ENCODE peak calls at places on chromosomes 5 and 9, in five cellular contexts. One of them, this sample, is unnamed.

GRCh38 chr9:94812343-94812742 is 85.8 kb downstream of the AOPEP start:
- DNase-seq in OCI-LY7: no peak
- DNase-seq in MM.1S: no peak
- DNase-seq in GM23338: no peak
- DNase-seq in neural progenitor cell: no peak
- DNase-seq in this sample: peak

GRCh38 chr5:417301-417700 is 25.7 kb upstream of the EXOC3 start:
- DNase-seq in GM23338: no peak
- DNase-seq in OCI-LY7: no peak
- DNase-seq in neural progenitor cell: no peak
- DNase-seq in MM.1S: no peak
- DNase-seq in this sample: no peak

GRCh38 chr5:125005287-125005686 is 258.8 kb upstream of the ZNF608 start:
- DNase-seq in GM23338: no peak
- DNase-seq in neural progenitor cell: no peak
- DNase-seq in MM.1S: no peak
- DNase-seq in OCI-LY7: peak
- DNase-seq in this sample: no peak

GRCh38 chr9:11233693-11234092 is 620.9 kb upstream of the PTPRD start:
- DNase-seq in MM.1S: no peak
- DNase-seq in OCI-LY7: no peak
- DNase-seq in GM23338: peak
- DNase-seq in neural progenitor cell: no peak
- DNase-seq in this sample: no peak

GRCh38 chr9:2018764-2019548 is 3.8 kb downstream of the SMARCA2 start:
- DNase-seq in MM.1S: no peak
- DNase-seq in GM23338: peak
- DNase-seq in OCI-LY7: peak
- DNase-seq in neural progenitor cell: peak
- DNase-seq in this sample: peak

GRCh38 chr9:109806506-109807115 is 26.6 kb downstream of the PALM2AKAP2 start:
- DNase-seq in MM.1S: no peak
- DNase-seq in GM23338: no peak
- DNase-seq in neural progenitor cell: no peak
- DNase-seq in OCI-LY7: no peak
- DNase-seq in this sample: peak

GRCh38 chr5:34699155-34700077 is 43.3 kb downstream of the RAI14 start:
- DNase-seq in MM.1S: no peak
- DNase-seq in OCI-LY7: no peak
- DNase-seq in GM23338: peak
- DNase-seq in neural progenitor cell: no peak
- DNase-seq in this sample: no peak

GRCh38 chr5:82073179-82073578 is 101.4 kb downstream of the ATG10 start:
- DNase-seq in GM23338: no peak
- DNase-seq in OCI-LY7: no peak
- DNase-seq in neural progenitor cell: no peak
- DNase-seq in MM.1S: no peak
- DNase-seq in this sample: no peak

GRCh38 chr9:79210541-79211243 is 361.1 kb upstream of the TLE4 start:
- DNase-seq in MM.1S: no peak
- DNase-seq in neural progenitor cell: no peak
- DNase-seq in GM23338: no peak
- DNase-seq in OCI-LY7: no peak
- DNase-seq in this sample: no peak

GRCh38 chr5:15763754-15764153 is 263.8 kb downstream of the FBXL7 start:
- DNase-seq in GM23338: no peak
- DNase-seq in OCI-LY7: no peak
- DNase-seq in neural progenitor cell: no peak
- DNase-seq in MM.1S: no peak
- DNase-seq in this sample: peak

GRCh38 chr5:147534172-147534951 is 24.5 kb upstream of the DPYSL3 start:
- DNase-seq in MM.1S: no peak
- DNase-seq in neural progenitor cell: no peak
- DNase-seq in GM23338: no peak
- DNase-seq in OCI-LY7: no peak
- DNase-seq in this sample: peak

GRCh38 chr9:111916234-111916645 is 19.6 kb downstream of the UGCG start:
- DNase-seq in OCI-LY7: no peak
- DNase-seq in MM.1S: no peak
- DNase-seq in GM23338: no peak
- DNase-seq in neural progenitor cell: no peak
- DNase-seq in this sample: no peak

GRCh38 chr9:34553511-34554021 is 30.8 kb upstream of the ENHO start:
- DNase-seq in OCI-LY7: no peak
- DNase-seq in neural progenitor cell: no peak
- DNase-seq in MM.1S: no peak
- DNase-seq in GM23338: no peak
- DNase-seq in this sample: no peak

GRCh38 chr5:76787237-76787636 is 31.6 kb upstream of the F2RL1 start:
- DNase-seq in OCI-LY7: no peak
- DNase-seq in GM23338: no peak
- DNase-seq in MM.1S: no peak
- DNase-seq in neural progenitor cell: no peak
- DNase-seq in this sample: peak

GRCh38 chr9:89596937-89597555 is 7.8 kb upstream of the GADD45G start:
- DNase-seq in MM.1S: no peak
- DNase-seq in neural progenitor cell: no peak
- DNase-seq in GM23338: no peak
- DNase-seq in OCI-LY7: no peak
- DNase-seq in this sample: no peak

GRCh38 chr5:74402553-74402952 is 238.0 kb downstream of the ENC1 start:
- DNase-seq in GM23338: no peak
- DNase-seq in neural progenitor cell: no peak
- DNase-seq in MM.1S: no peak
- DNase-seq in OCI-LY7: no peak
- DNase-seq in this sample: peak

GRCh38 chr5:71770381-71770780 is 51.3 kb downstream of the CARTPT start:
- DNase-seq in GM23338: no peak
- DNase-seq in neural progenitor cell: no peak
- DNase-seq in MM.1S: no peak
- DNase-seq in OCI-LY7: no peak
- DNase-seq in this sample: no peak

DNA sequence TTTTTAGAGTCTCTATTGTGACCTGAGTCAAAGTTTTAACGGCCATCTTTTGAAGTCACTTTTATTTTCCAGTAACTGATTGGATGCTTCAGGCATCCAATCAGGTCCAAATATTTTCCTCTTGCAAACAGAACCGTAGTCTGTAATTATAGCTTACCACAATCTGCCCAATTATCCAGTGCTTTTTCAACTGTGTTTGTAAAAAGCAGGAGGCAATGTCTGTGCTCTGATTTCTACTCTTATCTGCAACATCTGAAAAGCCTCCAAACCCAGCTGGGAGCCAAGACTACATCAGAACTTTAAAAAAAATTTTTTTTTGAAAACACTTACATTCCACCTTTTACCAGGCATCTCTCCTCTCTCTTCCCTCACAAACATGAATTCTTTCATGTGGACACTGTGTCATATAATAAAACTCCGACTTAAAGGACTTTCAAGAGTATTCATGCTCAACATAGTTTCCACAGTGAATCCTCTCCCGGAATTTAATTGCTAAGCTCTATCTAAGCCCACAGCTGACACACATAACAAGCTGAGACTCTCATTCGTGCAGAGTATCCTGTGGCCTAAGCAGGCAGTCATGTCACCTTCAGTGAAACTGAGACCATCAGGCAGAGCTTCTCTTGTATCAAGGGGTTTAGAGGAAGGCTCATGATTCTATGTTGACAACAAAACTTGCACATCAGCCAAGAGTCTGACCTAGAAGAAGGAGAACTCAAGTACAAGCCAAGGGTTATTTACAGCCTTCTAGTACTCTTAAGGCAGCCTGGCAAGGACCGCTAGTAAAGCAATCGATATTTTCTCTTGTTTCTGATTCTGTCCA is 272.7 kb downstream of the TLE1 start:
- DNase-seq in OCI-LY7: no peak
- DNase-seq in neural progenitor cell: no peak
- DNase-seq in GM23338: no peak
- DNase-seq in MM.1S: no peak
- DNase-seq in this sample: no peak
- H2AFZ ChIP-seq in OCI-LY7: no peak
- H2AFZ ChIP-seq in neural progenitor cell: peak
- H2AFZ ChIP-seq in GM23338: peak
- H2AFZ ChIP-seq in MM.1S: no peak
- H2AFZ ChIP-seq in this sample: no peak

GRCh38 chr9:4171519-4171918 is 128.3 kb downstream of the GLIS3 start:
- DNase-seq in OCI-LY7: no peak
- DNase-seq in MM.1S: no peak
- DNase-seq in neural progenitor cell: no peak
- DNase-seq in GM23338: no peak
- DNase-seq in this sample: no peak

GRCh38 chr9:4170231-4170630 is 129.6 kb downstream of the GLIS3 start:
- DNase-seq in MM.1S: no peak
- DNase-seq in GM23338: no peak
- DNase-seq in OCI-LY7: no peak
- DNase-seq in neural progenitor cell: no peak
- DNase-seq in this sample: peak

GRCh38 chr9:4177970-4178758 is 121.7 kb downstream of the GLIS3 start:
- DNase-seq in MM.1S: no peak
- DNase-seq in GM23338: no peak
- DNase-seq in OCI-LY7: no peak
- DNase-seq in neural progenitor cell: no peak
- DNase-seq in this sample: no peak

GRCh38 chr9:4175846-4176245 is 124.0 kb downstream of the GLIS3 start:
- DNase-seq in neural progenitor cell: no peak
- DNase-seq in GM23338: no peak
- DNase-seq in OCI-LY7: no peak
- DNase-seq in MM.1S: no peak
- DNase-seq in this sample: peak

DNA sequence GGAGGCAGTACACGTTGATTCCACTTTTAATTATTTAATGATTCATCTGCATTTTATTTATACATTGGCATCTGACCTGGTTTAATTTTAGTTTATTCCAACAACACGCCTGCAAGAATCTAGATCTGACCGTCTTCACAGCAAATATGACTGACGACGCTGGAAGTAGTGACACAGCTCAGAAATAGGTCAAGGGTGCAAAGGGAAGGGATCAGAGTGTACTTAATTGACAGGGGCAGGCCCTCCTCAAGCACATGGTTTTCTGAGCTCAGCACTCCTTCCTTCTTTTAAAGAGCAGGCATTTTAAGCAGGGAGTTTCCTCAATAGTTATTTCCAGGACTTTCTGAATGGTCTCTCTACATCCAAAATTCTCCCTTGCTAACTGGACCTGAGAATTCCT is 125.1 kb downstream of the GLIS3 start:
- DNase-seq in OCI-LY7: no peak
- DNase-seq in GM23338: no peak
- DNase-seq in neural progenitor cell: no peak
- DNase-seq in MM.1S: no peak
- DNase-seq in this sample: no peak
- TF ChIP-seq EZH2phosphoT487 in OCI-LY7: no peak
- TF ChIP-seq EZH2phosphoT487 in GM23338: no peak
- TF ChIP-seq EZH2phosphoT487 in neural progenitor cell: no peak
- TF ChIP-seq EZH2phosphoT487 in MM.1S: no peak
- TF ChIP-seq EZH2phosphoT487 in this sample: no peak

GRCh38 chr5:141041427-141041785 is 9.8 kb upstream of the PCDHB1 start:
- DNase-seq in MM.1S: no peak
- DNase-seq in GM23338: no peak
- DNase-seq in OCI-LY7: no peak
- DNase-seq in neural progenitor cell: no peak
- DNase-seq in this sample: no peak

GRCh38 chr5:141040093-141040762 is 10.9 kb upstream of the PCDHB1 start:
- DNase-seq in OCI-LY7: no peak
- DNase-seq in MM.1S: peak
- DNase-seq in GM23338: peak
- DNase-seq in neural progenitor cell: peak
- DNase-seq in this sample: peak

GRCh38 chr5:141040763-141041426 is 10.3 kb upstream of the PCDHB1 start:
- DNase-seq in neural progenitor cell: peak
- DNase-seq in GM23338: peak
- DNase-seq in OCI-LY7: peak
- DNase-seq in MM.1S: peak
- DNase-seq in this sample: peak

GRCh38 chr5:141039061-141039460 is 12.1 kb upstream of the PCDHB1 start:
- DNase-seq in MM.1S: no peak
- DNase-seq in neural progenitor cell: no peak
- DNase-seq in OCI-LY7: no peak
- DNase-seq in GM23338: no peak
- DNase-seq in this sample: no peak

DNA sequence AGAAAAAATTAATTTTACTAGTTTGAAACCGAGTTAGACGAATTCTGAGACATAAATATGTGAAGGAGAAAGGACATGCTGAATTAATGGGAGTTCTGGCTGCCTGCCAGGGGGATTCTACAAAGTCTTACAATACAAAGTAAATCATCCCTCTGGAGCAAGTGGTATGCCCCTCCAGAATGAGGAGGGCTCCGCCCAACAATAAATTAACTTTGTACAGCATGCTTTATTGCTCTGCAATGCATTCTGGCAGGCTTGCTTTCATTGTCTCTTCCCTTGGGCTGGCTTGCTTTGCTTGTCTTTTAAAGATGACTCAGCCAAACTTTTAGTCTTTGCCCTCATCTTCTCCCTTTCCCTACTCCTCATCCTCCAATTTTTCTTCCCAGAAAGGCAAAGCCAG is 11.7 kb upstream of the PCDHB1 start:
- DNase-seq in OCI-LY7: no peak
- DNase-seq in GM23338: peak
- DNase-seq in neural progenitor cell: no peak
- DNase-seq in MM.1S: no peak
- DNase-seq in this sample: no peak
- H2AFZ ChIP-seq in OCI-LY7: no peak
- H2AFZ ChIP-seq in GM23338: peak
- H2AFZ ChIP-seq in neural progenitor cell: peak
- H2AFZ ChIP-seq in MM.1S: no peak
- H2AFZ ChIP-seq in this sample: no peak

GRCh38 chr9:121966706-121967105 is 126.4 kb downstream of the TTLL11 start:
- DNase-seq in GM23338: no peak
- DNase-seq in OCI-LY7: no peak
- DNase-seq in MM.1S: no peak
- DNase-seq in neural progenitor cell: no peak
- DNase-seq in this sample: no peak

GRCh38 chr9:121963542-121963995 is 129.5 kb downstream of the TTLL11 start:
- DNase-seq in OCI-LY7: no peak
- DNase-seq in neural progenitor cell: no peak
- DNase-seq in MM.1S: no peak
- DNase-seq in GM23338: no peak
- DNase-seq in this sample: peak

GRCh38 chr9:121958530-121958929 is 134.6 kb downstream of the TTLL11 start:
- DNase-seq in OCI-LY7: no peak
- DNase-seq in MM.1S: no peak
- DNase-seq in neural progenitor cell: no peak
- DNase-seq in GM23338: no peak
- DNase-seq in this sample: peak

GRCh38 chr9:121960665-121961064 is 132.4 kb downstream of the TTLL11 start:
- DNase-seq in OCI-LY7: no peak
- DNase-seq in neural progenitor cell: peak
- DNase-seq in GM23338: no peak
- DNase-seq in MM.1S: no peak
- DNase-seq in this sample: no peak

DNA sequence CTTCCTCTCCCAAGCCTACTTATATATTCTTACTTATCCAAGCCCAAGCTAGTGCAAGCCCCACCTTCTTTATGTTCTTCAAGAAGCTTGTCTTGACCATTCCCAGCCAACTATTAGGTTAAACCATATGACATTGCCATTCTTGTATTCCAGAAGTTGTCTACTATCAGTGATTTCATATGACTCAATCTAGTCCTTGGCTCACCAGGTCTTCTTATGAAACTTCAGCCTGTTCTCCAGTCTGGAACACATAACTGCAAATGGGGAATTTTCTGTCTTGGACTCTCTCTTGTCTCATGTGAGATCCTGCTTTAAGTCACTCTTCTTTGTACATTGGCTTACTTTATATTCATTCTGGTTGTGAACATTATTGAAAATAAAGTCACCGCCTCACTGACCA is 130.7 kb downstream of the TTLL11 start:
- DNase-seq in GM23338: no peak
- DNase-seq in neural progenitor cell: no peak
- DNase-seq in MM.1S: no peak
- DNase-seq in OCI-LY7: no peak
- DNase-seq in this sample: peak
- TF ChIP-seq EZH2phosphoT487 in GM23338: no peak
- TF ChIP-seq EZH2phosphoT487 in neural progenitor cell: no peak
- TF ChIP-seq EZH2phosphoT487 in MM.1S: no peak
- TF ChIP-seq EZH2phosphoT487 in OCI-LY7: no peak
- TF ChIP-seq EZH2phosphoT487 in this sample: no peak

This sample was measured in GM23248.